ENCODE peak calls at places on chromosome 11, in seven cellular contexts. One of them, this sample, is unnamed.

GRCh38 chr11:134987223-134987768 is 575.3 kb upstream of the B3GAT1 start:
- DNase-seq in K562: no peak
- DNase-seq in H1: no peak
- DNase-seq in GM12878: no peak
- DNase-seq in HepG2: no peak
- DNase-seq in SK-N-SH: no peak
- DNase-seq in Panc1: no peak
- DNase-seq in this sample: no peak

GRCh38 chr11:72972541-72973128 is 158.4 kb downstream of the ATG16L2 start:
- DNase-seq in SK-N-SH: no peak
- DNase-seq in K562: no peak
- DNase-seq in H1: no peak
- DNase-seq in GM12878: no peak
- DNase-seq in HepG2: no peak
- DNase-seq in Panc1: no peak
- DNase-seq in this sample: no peak

GRCh38 chr11:129313588-129314288 is 61.9 kb upstream of the BARX2 start:
- DNase-seq in HepG2: no peak
- DNase-seq in Panc1: no peak
- DNase-seq in K562: no peak
- DNase-seq in GM12878: no peak
- DNase-seq in SK-N-SH: no peak
- DNase-seq in H1: no peak
- DNase-seq in this sample: no peak

GRCh38 chr11:101586965-101587364 is 3.2 kb upstream of the TRPC6 start:
- DNase-seq in GM12878: no peak
- DNase-seq in SK-N-SH: no peak
- DNase-seq in K562: no peak
- DNase-seq in Panc1: no peak
- DNase-seq in H1: no peak
- DNase-seq in HepG2: no peak
- DNase-seq in this sample: no peak

GRCh38 chr11:2542406-2542805 is 97.6 kb downstream of the KCNQ1 start:
- DNase-seq in SK-N-SH: no peak
- DNase-seq in HepG2: no peak
- DNase-seq in H1: no peak
- DNase-seq in GM12878: no peak
- DNase-seq in Panc1: no peak
- DNase-seq in K562: no peak
- DNase-seq in this sample: no peak

GRCh38 chr11:315051-315481 is 1.2 kb downstream of the IFITM1 start:
- DNase-seq in SK-N-SH: no peak
- DNase-seq in HepG2: peak
- DNase-seq in Panc1: no peak
- DNase-seq in H1: no peak
- DNase-seq in K562: no peak
- DNase-seq in GM12878: no peak
- DNase-seq in this sample: no peak

GRCh38 chr11:28679795-28680194 is 571.6 kb downstream of the METTL15 start:
- DNase-seq in Panc1: no peak
- DNase-seq in H1: no peak
- DNase-seq in HepG2: no peak
- DNase-seq in SK-N-SH: no peak
- DNase-seq in K562: no peak
- DNase-seq in GM12878: no peak
- DNase-seq in this sample: no peak

GRCh38 chr11:35178862-35179261 is 39.9 kb downstream of the CD44 start:
- DNase-seq in SK-N-SH: no peak
- DNase-seq in K562: no peak
- DNase-seq in Panc1: no peak
- DNase-seq in H1: no peak
- DNase-seq in GM12878: no peak
- DNase-seq in HepG2: no peak
- DNase-seq in this sample: no peak

GRCh38 chr11:23723861-23724260 is 773.0 kb upstream of the LUZP2 start:
- DNase-seq in SK-N-SH: no peak
- DNase-seq in GM12878: peak
- DNase-seq in HepG2: no peak
- DNase-seq in H1: no peak
- DNase-seq in K562: no peak
- DNase-seq in Panc1: no peak
- DNase-seq in this sample: no peak

GRCh38 chr11:73194593-73194992 is 23.5 kb upstream of the P2RY2 start:
- DNase-seq in HepG2: no peak
- DNase-seq in Panc1: no peak
- DNase-seq in K562: no peak
- DNase-seq in GM12878: no peak
- DNase-seq in SK-N-SH: no peak
- DNase-seq in H1: no peak
- DNase-seq in this sample: no peak

GRCh38 chr11:101336858-101337257 is 207.2 kb upstream of the PGR start:
- DNase-seq in H1: no peak
- DNase-seq in K562: no peak
- DNase-seq in GM12878: no peak
- DNase-seq in HepG2: no peak
- DNase-seq in Panc1: no peak
- DNase-seq in SK-N-SH: no peak
- DNase-seq in this sample: no peak

GRCh38 chr11:114163830-114164401 is 104.4 kb downstream of the ZBTB16 start:
- DNase-seq in H1: no peak
- DNase-seq in K562: no peak
- DNase-seq in Panc1: no peak
- DNase-seq in SK-N-SH: no peak
- DNase-seq in HepG2: no peak
- DNase-seq in GM12878: no peak
- DNase-seq in this sample: no peak

GRCh38 chr11:46416656-46417055 is 25.1 kb upstream of the CHRM4 start:
- DNase-seq in H1: no peak
- DNase-seq in HepG2: no peak
- DNase-seq in Panc1: no peak
- DNase-seq in GM12878: no peak
- DNase-seq in K562: no peak
- DNase-seq in SK-N-SH: no peak
- DNase-seq in this sample: no peak

GRCh38 chr11:30422389-30422788 is 99.5 kb downstream of the ARL14EP start:
- DNase-seq in K562: no peak
- DNase-seq in Panc1: no peak
- DNase-seq in H1: no peak
- DNase-seq in SK-N-SH: no peak
- DNase-seq in HepG2: no peak
- DNase-seq in GM12878: no peak
- DNase-seq in this sample: no peak

GRCh38 chr11:117620131-117620530 is 176.9 kb downstream of the DSCAML1 start:
- DNase-seq in SK-N-SH: no peak
- DNase-seq in GM12878: no peak
- DNase-seq in Panc1: no peak
- DNase-seq in K562: no peak
- DNase-seq in HepG2: no peak
- DNase-seq in H1: no peak
- DNase-seq in this sample: no peak

GRCh38 chr11:131914299-131914902 is 544.0 kb downstream of the NTM start:
- DNase-seq in SK-N-SH: peak
- DNase-seq in Panc1: no peak
- DNase-seq in H1: no peak
- DNase-seq in HepG2: no peak
- DNase-seq in GM12878: no peak
- DNase-seq in K562: no peak
- DNase-seq in this sample: no peak
- TF ChIP-seq CTCF in SK-N-SH: peak
- TF ChIP-seq CTCF in Panc1: peak
- TF ChIP-seq CTCF in H1: peak
- TF ChIP-seq CTCF in HepG2: no peak
- TF ChIP-seq CTCF in GM12878: peak
- TF ChIP-seq CTCF in K562: no peak
- TF ChIP-seq CTCF in this sample: no peak

DNA sequence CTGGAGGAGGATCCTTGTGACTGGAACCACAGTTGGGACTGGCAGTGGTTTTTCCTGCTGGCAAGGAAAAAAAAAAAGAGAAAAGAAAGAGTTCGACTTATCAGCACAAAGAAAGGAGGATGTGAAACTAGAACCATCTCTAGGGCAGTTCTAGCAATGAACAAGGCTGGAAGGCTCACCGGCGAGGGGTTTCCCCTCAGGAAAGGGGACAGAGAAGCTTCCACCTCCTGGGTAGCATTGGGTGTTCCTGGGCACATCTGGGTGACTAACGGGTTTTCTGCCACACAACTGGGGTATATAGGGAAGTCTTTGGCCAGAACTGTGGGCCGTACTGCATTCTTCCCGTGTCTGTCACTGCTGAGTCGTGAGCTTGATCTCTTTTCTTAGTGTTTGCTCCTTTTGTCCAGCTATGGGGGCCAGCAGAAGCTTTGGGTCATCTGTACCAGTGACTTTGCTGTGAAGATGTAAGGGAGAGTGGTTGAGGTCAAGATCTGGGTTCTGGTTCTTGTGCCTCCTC is 109.4 kb upstream of the OR4B1 start:
- DNase-seq in Panc1: no peak
- DNase-seq in GM12878: peak
- DNase-seq in H1: no peak
- DNase-seq in SK-N-SH: no peak
- DNase-seq in K562: no peak
- DNase-seq in HepG2: no peak
- DNase-seq in this sample: no peak
- TF ChIP-seq SIN3A in Panc1: no peak
- TF ChIP-seq SIN3A in GM12878: no peak
- TF ChIP-seq SIN3A in H1: no peak
- TF ChIP-seq SIN3A in SK-N-SH: no peak
- TF ChIP-seq SIN3A in K562: no peak
- TF ChIP-seq SIN3A in HepG2: no peak
- TF ChIP-seq SIN3A in this sample: no peak

DNA sequence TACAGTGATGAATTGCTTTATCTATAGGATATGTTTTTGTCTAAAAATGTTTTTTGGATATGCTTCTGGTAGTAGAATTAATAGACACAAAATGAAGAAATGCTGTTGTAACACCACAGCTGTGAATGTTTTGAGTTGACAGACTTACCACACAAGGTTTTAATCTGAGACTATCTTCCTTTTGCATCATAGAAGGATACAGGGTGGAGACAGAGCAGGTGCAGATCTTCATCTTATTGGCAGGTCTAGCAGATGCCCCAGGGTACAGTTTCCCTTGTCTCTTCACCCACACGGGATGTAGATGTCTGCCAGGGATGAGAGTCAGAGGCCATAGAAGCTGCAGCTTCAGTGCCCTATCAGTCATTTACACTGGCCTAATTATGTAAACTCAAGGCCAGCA is 952 bp downstream of the OOSP3 start:
- DNase-seq in H1: no peak
- DNase-seq in Panc1: no peak
- DNase-seq in GM12878: no peak
- DNase-seq in HepG2: no peak
- DNase-seq in SK-N-SH: no peak
- DNase-seq in K562: no peak
- DNase-seq in this sample: no peak
- H3K27ac ChIP-seq in H1: no peak
- H3K27ac ChIP-seq in Panc1: no peak
- H3K27ac ChIP-seq in GM12878: no peak
- H3K27ac ChIP-seq in HepG2: no peak
- H3K27ac ChIP-seq in SK-N-SH: no peak
- H3K27ac ChIP-seq in K562: no peak
- H3K27ac ChIP-seq in this sample: no peak

DNA sequence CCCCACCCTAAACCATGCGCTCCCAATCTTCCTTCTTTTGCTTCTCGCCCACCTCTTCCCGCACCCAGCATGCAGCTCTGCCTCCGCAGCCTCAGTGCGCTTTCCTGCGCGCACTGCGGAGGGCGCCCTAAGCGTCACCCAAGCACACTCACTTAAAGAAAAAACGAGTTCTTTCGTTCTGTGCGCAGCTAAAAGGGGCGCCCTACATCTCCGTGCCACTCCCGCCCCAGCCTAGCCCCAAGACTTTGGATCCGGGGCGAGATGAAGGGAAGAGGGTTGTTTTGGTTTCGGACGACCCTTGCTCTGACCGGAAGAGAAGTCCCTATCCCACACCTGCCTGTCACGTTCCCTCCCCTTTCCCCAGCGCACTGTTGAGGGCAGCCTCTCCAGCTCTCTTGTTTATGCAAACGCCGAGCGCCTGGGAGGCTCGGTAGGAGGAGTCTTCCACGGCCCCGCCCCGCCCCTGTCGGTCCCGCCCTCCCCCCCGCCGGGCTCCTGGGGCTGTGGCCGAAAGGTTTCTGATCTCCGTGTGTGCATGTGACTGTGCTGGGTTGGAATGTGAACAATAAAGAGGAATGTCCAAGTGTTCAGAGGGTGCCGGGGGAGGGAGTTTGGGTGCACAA is 5.3 kb downstream of the VSIG2 start:
- DNase-seq in H1: peak
- DNase-seq in SK-N-SH: peak
- DNase-seq in K562: peak
- DNase-seq in GM12878: peak
- DNase-seq in HepG2: peak
- DNase-seq in Panc1: no peak
- DNase-seq in this sample: peak
- TF ChIP-seq CTCF in H1: peak
- TF ChIP-seq CTCF in SK-N-SH: no peak
- TF ChIP-seq CTCF in K562: peak
- TF ChIP-seq CTCF in GM12878: peak
- TF ChIP-seq CTCF in HepG2: peak
- TF ChIP-seq CTCF in Panc1: peak
- TF ChIP-seq CTCF in this sample: peak

GRCh38 chr11:20963596-20963995 is 294.2 kb downstream of the NELL1 start:
- DNase-seq in H1: no peak
- DNase-seq in HepG2: no peak
- DNase-seq in Panc1: no peak
- DNase-seq in GM12878: no peak
- DNase-seq in K562: no peak
- DNase-seq in SK-N-SH: no peak
- DNase-seq in this sample: no peak
- TF ChIP-seq SIN3A in H1: no peak
- TF ChIP-seq SIN3A in HepG2: no peak
- TF ChIP-seq SIN3A in Panc1: no peak
- TF ChIP-seq SIN3A in GM12878: no peak
- TF ChIP-seq SIN3A in K562: no peak
- TF ChIP-seq SIN3A in SK-N-SH: no peak
- TF ChIP-seq SIN3A in this sample: no peak

GRCh38 chr11:9740202-9740881 is 76.5 kb downstream of the SWAP70 start:
- DNase-seq in K562: no peak
- DNase-seq in H1: no peak
- DNase-seq in HepG2: no peak
- DNase-seq in SK-N-SH: no peak
- DNase-seq in GM12878: no peak
- DNase-seq in Panc1: no peak
- DNase-seq in this sample: no peak
- H3K27ac ChIP-seq in K562: no peak
- H3K27ac ChIP-seq in H1: no peak
- H3K27ac ChIP-seq in HepG2: no peak
- H3K27ac ChIP-seq in SK-N-SH: no peak
- H3K27ac ChIP-seq in GM12878: peak
- H3K27ac ChIP-seq in Panc1: no peak
- H3K27ac ChIP-seq in this sample: no peak